ENCODE peak calls at places on chromosome 12, in ten cellular contexts. Y, G, A, K, U, F, X, B, J and R are unnamed samples.

GRCh38 chr12:75760481-75761324 is 249.3 kb upstream of the KRR1 start:
- DNase-seq in Y (no peak), G (no peak), A (no peak), K (no peak), U (no peak), F (no peak), X (no peak), B (no peak), J (no peak), R (no peak)

GRCh38 chr12:98701166-98701565 is 56.1 kb downstream of the APAF1 start:
- DNase-seq in Y (no peak), G (no peak), A (no peak), K (no peak), U (no peak), F (peak), X (no peak), B (no peak), J (no peak), R (no peak)

GRCh38 chr12:46110220-46110700 is 119.9 kb upstream of the SCAF11 start:
- DNase-seq in Y (no peak), G (no peak), A (no peak), K (no peak), U (no peak), F (peak), X (peak), B (no peak), J (no peak), R (no peak)

GRCh38 chr12:116393859-116394650 is 116.6 kb upstream of the MED13L start:
- DNase-seq in Y (no peak), G (no peak), A (no peak), K (no peak), U (no peak), F (no peak), X (no peak), B (no peak), J (no peak), R (no peak)

GRCh38 chr12:76226397-76226796 is 121.8 kb downstream of the BBS10 start:
- DNase-seq in Y (no peak), G (no peak), A (no peak), K (no peak), U (no peak), F (peak), X (no peak), B (no peak), J (peak), R (no peak)

GRCh38 chr12:92551853-92552397 is 150.9 kb upstream of the PLEKHG7 start:
- DNase-seq in Y (no peak), G (no peak), A (peak), K (no peak), U (no peak), F (peak), X (no peak), B (peak), J (peak), R (no peak)

GRCh38 chr12:47889040-47889439 is 15.8 kb downstream of the VDR start:
- DNase-seq in Y (no peak), G (no peak), A (no peak), K (peak), U (no peak), F (no peak), X (no peak), B (no peak), J (no peak), R (no peak)

GRCh38 chr12:122641976-122642375 is 61.2 kb downstream of the HCAR2 start:
- DNase-seq in Y (no peak), G (no peak), A (no peak), K (no peak), U (no peak), F (no peak), X (no peak), B (peak), J (peak), R (no peak)

GRCh38 chr12:67069451-67070306 is 199.5 kb upstream of the CAND1 start:
- DNase-seq in Y (no peak), G (peak), A (peak), K (no peak), U (no peak), F (peak), X (no peak), B (no peak), J (no peak), R (peak)

GRCh38 chr12:120155072-120155471 is 38.5 kb upstream of the RAB35 start:
- DNase-seq in Y (no peak), G (no peak), A (no peak), K (no peak), U (no peak), F (no peak), X (no peak), B (no peak), J (no peak), R (no peak)

GRCh38 chr12:62627181-62627580 is 160.6 kb downstream of the MON2 start:
- DNase-seq in Y (no peak), G (no peak), A (no peak), K (no peak), U (no peak), F (no peak), X (no peak), B (no peak), J (no peak), R (no peak)

GRCh38 chr12:108630481-108631207 is 3.0 kb downstream of the SELPLG start:
- DNase-seq in Y (no peak), G (no peak), A (no peak), K (peak), U (no peak), F (no peak), X (peak), B (peak), J (peak), R (no peak)

GRCh38 chr12:114820773-114821172 is 136.8 kb upstream of the TBX3 start:
- DNase-seq in Y (no peak), G (no peak), A (no peak), K (no peak), U (no peak), F (no peak), X (no peak), B (no peak), J (no peak), R (no peak)

GRCh38 chr12:107684029-107684790 is 1.4 kb upstream of the PWP1 start:
- DNase-seq in Y (no peak), G (no peak), A (no peak), K (no peak), U (no peak), F (peak), X (no peak), B (peak), J (no peak), R (no peak)

GRCh38 chr12:48965447-48965846 is 6.1 kb downstream of the WNT10B start:
- DNase-seq in Y (no peak), G (no peak), A (no peak), K (no peak), U (no peak), F (peak), X (no peak), B (peak), J (peak), R (no peak)

GRCh38 chr12:76024942-76025600 is 6.5 kb downstream of the PHLDA1 start:
- DNase-seq in Y (no peak), G (no peak), A (no peak), K (no peak), U (no peak), F (peak), X (no peak), B (peak), J (peak), R (no peak)

GRCh38 chr12:42086021-42086420 is 58.7 kb downstream of the GXYLT1 start:
- DNase-seq in Y (no peak), G (no peak), A (no peak), K (no peak), U (no peak), F (no peak), X (no peak), B (peak), J (peak), R (no peak)

GRCh38 chr12:114096461-114096860 is 130.3 kb upstream of the RBM19 start:
- DNase-seq in Y (no peak), G (no peak), A (no peak), K (no peak), U (no peak), F (no peak), X (no peak), B (peak), J (no peak), R (no peak)

GRCh38 chr12:3311027-3311402 is 180.0 kb upstream of the PRMT8 start:
- DNase-seq in Y (peak), G (no peak), A (no peak), K (no peak), U (no peak), F (peak), X (no peak), B (no peak), J (no peak), R (peak)

GRCh38 chr12:12336049-12336411 is 14.0 kb downstream of the MANSC1 start:
- DNase-seq in Y (no peak), G (no peak), A (no peak), K (no peak), U (no peak), F (peak), X (no peak), B (no peak), J (no peak), R (peak)

GRCh38 chr12:100447405-100447804 is 26.3 kb upstream of the NR1H4 start:
- DNase-seq in Y (no peak), G (no peak), A (no peak), K (no peak), U (no peak), F (no peak), X (no peak), B (no peak), J (no peak), R (no peak)

GRCh38 chr12:112046003-112046402 is 32.8 kb downstream of the ERP29 start:
- DNase-seq in Y (no peak), G (no peak), A (no peak), K (no peak), U (no peak), F (no peak), X (no peak), B (no peak), J (no peak), R (no peak)

GRCh38 chr12:133204264-133204603 is 22.9 kb downstream of the ZNF268 start:
- DNase-seq in Y (no peak), G (no peak), A (no peak), K (no peak), U (no peak), F (peak), X (no peak), B (no peak), J (no peak), R (no peak)

GRCh38 chr12:10562306-10562933 is 51.0 kb downstream of the MAGOHB start:
- DNase-seq in Y (no peak), G (no peak), A (peak), K (no peak), U (no peak), F (peak), X (no peak), B (peak), J (peak), R (no peak)

GRCh38 chr12:12265035-12265434 is 1.8 kb downstream of the LRP6 start:
- DNase-seq in Y (no peak), G (no peak), A (no peak), K (no peak), U (no peak), F (no peak), X (no peak), B (no peak), J (no peak), R (no peak)

GRCh38 chr12:31210104-31210503 is 115.8 kb downstream of the SINHCAF start:
- DNase-seq in Y (no peak), G (no peak), A (no peak), K (no peak), U (no peak), F (no peak), X (no peak), B (no peak), J (no peak), R (no peak)

GRCh38 chr12:89933911-89934310 is 225.3 kb upstream of the ATP2B1 start:
- DNase-seq in Y (no peak), G (no peak), A (no peak), K (no peak), U (no peak), F (no peak), X (no peak), B (peak), J (peak), R (no peak)

GRCh38 chr12:24749171-24749570 is 199.7 kb downstream of the BCAT1 start:
- DNase-seq in Y (no peak), G (no peak), A (no peak), K (no peak), U (no peak), F (no peak), X (no peak), B (no peak), J (no peak), R (no peak)

GRCh38 chr12:47221256-47222023 is 141.7 kb upstream of the AMIGO2 start:
- DNase-seq in Y (no peak), G (no peak), A (no peak), K (no peak), U (no peak), F (peak), X (no peak), B (no peak), J (no peak), R (no peak)

GRCh38 chr12:1130164-1130563 is 139.1 kb downstream of the ERC1 start:
- DNase-seq in Y (no peak), G (no peak), A (no peak), K (no peak), U (no peak), F (peak), X (no peak), B (no peak), J (peak), R (no peak)

GRCh38 chr12:101474248-101474647 is 888 bp upstream of the SPIC start:
- DNase-seq in Y (no peak), G (no peak), A (no peak), K (no peak), U (no peak), F (no peak), X (no peak), B (no peak), J (no peak), R (no peak)

GRCh38 chr12:20588057-20588456 is 107.1 kb upstream of the SLCO1C1 start:
- DNase-seq in Y (peak), G (no peak), A (no peak), K (no peak), U (no peak), F (no peak), X (no peak), B (no peak), J (no peak), R (no peak)

GRCh38 chr12:95205685-95206084 is 11.6 kb downstream of the FGD6 start:
- DNase-seq in Y (no peak), G (no peak), A (no peak), K (no peak), U (no peak), F (peak), X (no peak), B (peak), J (peak), R (no peak)

GRCh38 chr12:89417246-89417977 is 65.1 kb upstream of the DUSP6 start:
- DNase-seq in Y (no peak), G (no peak), A (no peak), K (no peak), U (no peak), F (no peak), X (no peak), B (peak), J (peak), R (no peak)